ENCODE peak calls at places on chromosomes 7 and 10, in five cellular contexts. One of them, this sample, is unnamed.

GRCh38 chr10:22476601-22477364 is 131.5 kb downstream of the SPAG6 start:
- DNase-seq in IMR-90: no peak
- DNase-seq in Peyer's patch: no peak
- DNase-seq in esophagus squamous epithelium: no peak
- DNase-seq in adrenal gland: no peak
- DNase-seq in this sample: no peak

GRCh38 chr10:81570349-81570748 is 304.6 kb upstream of the NRG3 start:
- DNase-seq in IMR-90: no peak
- DNase-seq in Peyer's patch: no peak
- DNase-seq in esophagus squamous epithelium: no peak
- DNase-seq in adrenal gland: no peak
- DNase-seq in this sample: no peak

GRCh38 chr7:2478387-2478760 is 2.2 kb upstream of the GRIFIN start:
- DNase-seq in IMR-90: no peak
- DNase-seq in Peyer's patch: peak; percentile 81
- DNase-seq in esophagus squamous epithelium: no peak
- DNase-seq in adrenal gland: peak; percentile 82
- DNase-seq in this sample: peak; percentile 72

GRCh38 chr10:99329238-99329890 is at the start of gene CNNM1:
- DNase-seq in IMR-90: no peak
- DNase-seq in Peyer's patch: peak; percentile 49
- DNase-seq in esophagus squamous epithelium: no peak
- DNase-seq in adrenal gland: peak; percentile 23
- DNase-seq in this sample: peak; percentile 52

GRCh38 chr10:124020871-124021823 is 72.3 kb downstream of the CHST15 start:
- DNase-seq in IMR-90: no peak
- DNase-seq in Peyer's patch: no peak
- DNase-seq in esophagus squamous epithelium: no peak
- DNase-seq in adrenal gland: no peak
- DNase-seq in this sample: no peak

GRCh38 chr7:122849297-122849696 is 37.0 kb downstream of the CADPS2 start:
- DNase-seq in IMR-90: no peak
- DNase-seq in Peyer's patch: no peak
- DNase-seq in esophagus squamous epithelium: no peak
- DNase-seq in adrenal gland: no peak
- DNase-seq in this sample: no peak

GRCh38 chr10:72027498-72027897 is 60.9 kb downstream of the SPOCK2 start:
- DNase-seq in IMR-90: peak; percentile 64
- DNase-seq in Peyer's patch: no peak
- DNase-seq in esophagus squamous epithelium: no peak
- DNase-seq in adrenal gland: no peak
- DNase-seq in this sample: no peak

GRCh38 chr7:77415822-77416620 is at the start of gene GSAP:
- DNase-seq in IMR-90: no peak
- DNase-seq in Peyer's patch: peak; percentile 87
- DNase-seq in esophagus squamous epithelium: no peak
- DNase-seq in adrenal gland: peak; percentile 72
- DNase-seq in this sample: peak; percentile 86

GRCh38 chr10:123149568-123150228 is 1.8 kb downstream of the HMX2 start:
- DNase-seq in IMR-90: peak; percentile 42
- DNase-seq in Peyer's patch: no peak
- DNase-seq in esophagus squamous epithelium: no peak
- DNase-seq in adrenal gland: no peak
- DNase-seq in this sample: peak; percentile 57

GRCh38 chr10:120505866-120506265 is 48.8 kb downstream of the PLPP4 start:
- DNase-seq in IMR-90: no peak
- DNase-seq in Peyer's patch: no peak
- DNase-seq in esophagus squamous epithelium: no peak
- DNase-seq in adrenal gland: no peak
- DNase-seq in this sample: no peak

GRCh38 chr7:74101061-74101681 is 17.6 kb downstream of the LIMK1 start:
- DNase-seq in IMR-90: no peak
- DNase-seq in Peyer's patch: no peak
- DNase-seq in esophagus squamous epithelium: no peak
- DNase-seq in adrenal gland: no peak
- DNase-seq in this sample: no peak

GRCh38 chr10:26044123-26044749 is 110.2 kb downstream of the MYO3A start:
- DNase-seq in IMR-90: no peak
- DNase-seq in Peyer's patch: no peak
- DNase-seq in esophagus squamous epithelium: no peak
- DNase-seq in adrenal gland: peak; percentile 14
- DNase-seq in this sample: peak; percentile 58

GRCh38 chr10:123635131-123635530 is 31.0 kb upstream of the GPR26 start:
- DNase-seq in IMR-90: no peak
- DNase-seq in Peyer's patch: no peak
- DNase-seq in esophagus squamous epithelium: no peak
- DNase-seq in adrenal gland: no peak
- DNase-seq in this sample: no peak

GRCh38 chr7:143245123-143245522 is 18.1 kb upstream of the GSTK1 start:
- DNase-seq in IMR-90: peak; percentile 39
- DNase-seq in Peyer's patch: no peak
- DNase-seq in esophagus squamous epithelium: no peak
- DNase-seq in adrenal gland: no peak
- DNase-seq in this sample: no peak

GRCh38 chr7:38382627-38383026 is 109.2 kb upstream of the TARP start:
- DNase-seq in IMR-90: peak; percentile 10
- DNase-seq in Peyer's patch: no peak
- DNase-seq in esophagus squamous epithelium: no peak
- DNase-seq in adrenal gland: no peak
- DNase-seq in this sample: no peak

GRCh38 chr10:127854769-127855583 is 37.8 kb downstream of the CLRN3 start:
- DNase-seq in IMR-90: no peak
- DNase-seq in Peyer's patch: no peak
- DNase-seq in esophagus squamous epithelium: no peak
- DNase-seq in adrenal gland: peak; percentile 27
- DNase-seq in this sample: no peak

GRCh38 chr7:128497405-128497804 is 20.9 kb downstream of the METTL2B start:
- DNase-seq in IMR-90: no peak
- DNase-seq in Peyer's patch: no peak
- DNase-seq in esophagus squamous epithelium: no peak
- DNase-seq in adrenal gland: no peak
- DNase-seq in this sample: no peak

GRCh38 chr7:50156746-50157145 is 63.7 kb upstream of the ZPBP start:
- DNase-seq in IMR-90: no peak
- DNase-seq in Peyer's patch: no peak
- DNase-seq in esophagus squamous epithelium: no peak
- DNase-seq in adrenal gland: no peak
- DNase-seq in this sample: no peak

GRCh38 chr10:30639946-30640786 is 10.6 kb upstream of the LYZL2 start:
- DNase-seq in IMR-90: peak; percentile 77
- DNase-seq in Peyer's patch: no peak
- DNase-seq in esophagus squamous epithelium: no peak
- DNase-seq in adrenal gland: no peak
- DNase-seq in this sample: no peak

GRCh38 chr7:103936558-103936957 is 52.9 kb downstream of the RELN start:
- DNase-seq in IMR-90: no peak
- DNase-seq in Peyer's patch: no peak
- DNase-seq in esophagus squamous epithelium: no peak
- DNase-seq in adrenal gland: no peak
- DNase-seq in this sample: no peak

GRCh38 chr10:112949875-112950507 is at the start of gene TCF7L2:
- DNase-seq in IMR-90: peak; percentile 95
- DNase-seq in Peyer's patch: peak; percentile 97
- DNase-seq in esophagus squamous epithelium: peak; percentile 79
- DNase-seq in adrenal gland: peak; percentile 97
- DNase-seq in this sample: peak; percentile 97

GRCh38 chr10:44949915-44950314 is 9.7 kb upstream of the RASSF4 start:
- DNase-seq in IMR-90: no peak
- DNase-seq in Peyer's patch: no peak
- DNase-seq in esophagus squamous epithelium: no peak
- DNase-seq in adrenal gland: no peak
- DNase-seq in this sample: no peak

GRCh38 chr7:1555813-1556540 is at the start of gene TMEM184A:
- DNase-seq in IMR-90: no peak
- DNase-seq in Peyer's patch: peak; percentile 96
- DNase-seq in esophagus squamous epithelium: no peak
- DNase-seq in adrenal gland: no peak
- DNase-seq in this sample: peak; percentile 87

GRCh38 chr10:100817268-100817839 is 72.0 kb downstream of the PAX2 start:
- DNase-seq in IMR-90: no peak
- DNase-seq in Peyer's patch: no peak
- DNase-seq in esophagus squamous epithelium: no peak
- DNase-seq in adrenal gland: no peak
- DNase-seq in this sample: no peak
- H3K27me3 ChIP-seq in IMR-90: peaks cover 52% of the 10 kb centered on the region
- H3K27me3 ChIP-seq in Peyer's patch: no peaks in the 10 kb centered on the region
- H3K27me3 ChIP-seq in esophagus squamous epithelium: no peaks in the 10 kb centered on the region
- H3K27me3 ChIP-seq in adrenal gland: peaks cover 19% of the 10 kb centered on the region
- H3K27me3 ChIP-seq in this sample: peaks cover 85% of the 10 kb centered on the region

GRCh38 chr7:150945853-150946825 is 32.0 kb downstream of the KCNH2 start:
- DNase-seq in IMR-90: no peak
- DNase-seq in Peyer's patch: peak; percentile 48
- DNase-seq in esophagus squamous epithelium: no peak
- DNase-seq in adrenal gland: peak; percentile 79
- DNase-seq in this sample: peak; percentile 54

GRCh38 chr7:150947761-150948680 is 30.1 kb downstream of the KCNH2 start:
- DNase-seq in IMR-90: no peak
- DNase-seq in Peyer's patch: peak; percentile 40
- DNase-seq in esophagus squamous epithelium: no peak
- DNase-seq in adrenal gland: peak; percentile 6
- DNase-seq in this sample: peak; percentile 24

GRCh38 chr7:150948791-150949251 is 29.3 kb downstream of the KCNH2 start:
- DNase-seq in IMR-90: no peak
- DNase-seq in Peyer's patch: peak; percentile 39
- DNase-seq in esophagus squamous epithelium: no peak
- DNase-seq in adrenal gland: peak; percentile 7
- DNase-seq in this sample: peak; percentile 42

GRCh38 chr7:150945171-150945852 is 32.8 kb downstream of the KCNH2 start:
- DNase-seq in IMR-90: no peak
- DNase-seq in Peyer's patch: peak; percentile 42
- DNase-seq in esophagus squamous epithelium: no peak
- DNase-seq in adrenal gland: peak; percentile 4
- DNase-seq in this sample: peak; percentile 37

DNA sequence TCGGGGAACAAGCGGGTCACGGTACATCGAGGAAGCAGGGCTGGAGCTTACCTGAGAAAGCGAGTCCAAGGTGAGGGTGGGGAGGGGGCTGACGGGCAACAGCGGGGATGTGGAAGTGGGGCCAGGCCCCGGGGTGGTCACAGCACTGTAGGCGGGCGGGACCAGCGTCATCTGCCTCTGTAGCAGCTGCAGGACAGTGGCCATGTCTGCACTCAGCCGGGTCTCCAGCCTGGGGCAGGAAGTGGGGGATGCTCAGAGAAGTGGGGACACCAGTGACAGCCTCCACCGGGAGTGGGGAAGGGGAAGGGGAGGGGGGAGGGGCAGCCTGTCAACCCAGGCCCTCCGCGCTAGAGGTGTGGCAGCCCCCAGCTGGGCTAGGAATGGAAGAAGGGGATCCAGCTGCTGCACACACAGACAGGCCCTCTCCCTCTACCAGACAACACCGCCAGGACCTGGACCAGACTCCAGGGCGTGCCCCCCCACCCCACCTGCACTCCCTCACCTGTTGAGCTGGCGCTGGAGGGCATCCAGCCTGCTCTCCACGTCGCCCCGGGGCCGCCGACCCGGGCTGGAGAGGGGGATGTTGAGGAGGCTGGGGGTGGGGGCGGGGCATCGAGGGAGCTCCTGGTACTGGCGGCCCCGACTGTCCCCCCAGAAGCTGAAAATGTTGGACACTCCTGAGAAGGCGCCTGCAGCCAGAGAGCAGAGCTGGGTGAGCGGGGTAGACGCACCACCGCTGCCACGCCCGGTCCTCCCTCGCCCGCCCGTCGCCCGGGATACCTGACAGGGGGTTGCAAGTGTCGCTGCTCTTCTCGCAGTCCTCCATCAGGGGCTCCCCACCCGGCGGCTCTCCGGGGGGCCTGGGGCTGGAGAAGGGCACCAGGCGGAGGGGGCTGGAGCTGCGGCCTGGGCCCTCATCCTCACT is 31.0 kb downstream of the KCNH2 start:
- DNase-seq in IMR-90: no peak
- DNase-seq in Peyer's patch: peak; percentile 45
- DNase-seq in esophagus squamous epithelium: no peak
- DNase-seq in adrenal gland: peak; percentile 4
- DNase-seq in this sample: peak; percentile 43
- H3K4me1 ChIP-seq in IMR-90: peaks cover 3% of the 10 kb centered on the region
- H3K4me1 ChIP-seq in Peyer's patch: no peaks in the 10 kb centered on the region
- H3K4me1 ChIP-seq in esophagus squamous epithelium: no peaks in the 10 kb centered on the region
- H3K4me1 ChIP-seq in adrenal gland: no peaks in the 10 kb centered on the region
- H3K4me1 ChIP-seq in this sample: no peaks in the 10 kb centered on the region

GRCh38 chr7:30683306-30683705 is 1.1 kb upstream of the CRHR2 start:
- DNase-seq in IMR-90: no peak
- DNase-seq in Peyer's patch: no peak
- DNase-seq in esophagus squamous epithelium: no peak
- DNase-seq in adrenal gland: no peak
- DNase-seq in this sample: no peak
- H3K27me3 ChIP-seq in IMR-90: peaks cover 70% of the 10 kb centered on the region
- H3K27me3 ChIP-seq in Peyer's patch: no peaks in the 10 kb centered on the region
- H3K27me3 ChIP-seq in esophagus squamous epithelium: peaks cover 12% of the 10 kb centered on the region
- H3K27me3 ChIP-seq in adrenal gland: peaks cover 17% of the 10 kb centered on the region
- H3K27me3 ChIP-seq in this sample: peaks cover 41% of the 10 kb centered on the region

GRCh38 chr7:100476108-100476780 is 2.8 kb downstream of the TSC22D4 start:
- DNase-seq in IMR-90: no peak
- DNase-seq in Peyer's patch: no peak
- DNase-seq in esophagus squamous epithelium: no peak
- DNase-seq in adrenal gland: no peak
- DNase-seq in this sample: no peak
- H3K4me1 ChIP-seq in IMR-90: peaks cover 16% of the 10 kb centered on the region
- H3K4me1 ChIP-seq in Peyer's patch: no peaks in the 10 kb centered on the region
- H3K4me1 ChIP-seq in esophagus squamous epithelium: peaks cover 50% of the 10 kb centered on the region
- H3K4me1 ChIP-seq in adrenal gland: peaks cover 29% of the 10 kb centered on the region
- H3K4me1 ChIP-seq in this sample: peaks cover 52% of the 10 kb centered on the region

GRCh38 chr7:109901916-109902315 is 1189.0 kb upstream of the LRRN3 start:
- DNase-seq in IMR-90: peak; percentile 25
- DNase-seq in Peyer's patch: no peak
- DNase-seq in esophagus squamous epithelium: no peak
- DNase-seq in adrenal gland: no peak
- DNase-seq in this sample: no peak
- H3K27me3 ChIP-seq in IMR-90: no peaks in the 10 kb centered on the region
- H3K27me3 ChIP-seq in Peyer's patch: no peaks in the 10 kb centered on the region
- H3K27me3 ChIP-seq in esophagus squamous epithelium: no peaks in the 10 kb centered on the region
- H3K27me3 ChIP-seq in adrenal gland: no peaks in the 10 kb centered on the region
- H3K27me3 ChIP-seq in this sample: no peaks in the 10 kb centered on the region

This sample was measured in lower lobe of right lung.